ENCODE peak calls at places on chromosomes 4 and X, in five cellular contexts. E, T, Q, A and X are unnamed samples.

GRCh38 chrX:9923357-9923756 is 43.8 kb upstream of the CLDN34 start:
- DNase-seq in E (no peak), T (no peak), Q (no peak), A (no peak), X (no peak)

GRCh38 chr4:150235795-150236385 is 157.6 kb downstream of the DCLK2 start:
- DNase-seq in Q (no peak), E (no peak), T (no peak), A (no peak), X (no peak)

GRCh38 chr4:77994194-77994721 is 62.9 kb upstream of the FRAS1 start:
- DNase-seq in A (no peak), Q (no peak), T (no peak), E (no peak), X (no peak)

GRCh38 chrX:1462596-1463251 is 10.0 kb upstream of the ASMTL start:
- DNase-seq in Q (peak), A (no peak), E (no peak), T (peak), X (peak)

GRCh38 chr4:77849278-77849965 is 13.2 kb upstream of the MRPL1 start:
- DNase-seq in A (no peak), Q (no peak), E (no peak), T (no peak), X (no peak)

GRCh38 chrX:73765776-73766465 is 202.9 kb downstream of the CHIC1 start:
- DNase-seq in T (no peak), A (no peak), Q (no peak), E (no peak), X (no peak)

GRCh38 chr4:141771889-141772830 is 135.8 kb downstream of the IL15 start:
- DNase-seq in T (no peak), Q (no peak), A (no peak), E (no peak), X (no peak)

GRCh38 chr4:153634737-153635353 is 49.2 kb upstream of the TLR2 start:
- DNase-seq in E (no peak), Q (no peak), T (no peak), A (peak), X (no peak)

GRCh38 chrX:142036111-142036510 is 132.4 kb downstream of the MAGEC1 start:
- DNase-seq in A (no peak), T (no peak), E (no peak), Q (no peak), X (no peak)

GRCh38 chr4:118723369-118723768 is 38.2 kb downstream of the METTL14 start:
- DNase-seq in A (no peak), Q (no peak), T (no peak), E (no peak), X (no peak)

GRCh38 chr4:8334786-8335460 is 65.4 kb downstream of the HTRA3 start:
- DNase-seq in Q (no peak), A (no peak), E (no peak), T (no peak), X (peak)

GRCh38 chrX:137565318-137565904 is 516 bp upstream of the ZIC3 start:
- DNase-seq in E (no peak), Q (no peak), A (no peak), T (no peak), X (no peak)

GRCh38 chr4:113474017-113474416 is 287.5 kb downstream of the CAMK2D start:
- DNase-seq in Q (no peak), A (no peak), T (no peak), E (no peak), X (no peak)

GRCh38 chr4:139420652-139421051 is 33.3 kb upstream of the RAB33B start:
- DNase-seq in A (no peak), E (no peak), Q (no peak), T (no peak), X (no peak)

GRCh38 chr4:18686338-18687039 is 664.9 kb upstream of the LCORL start:
- DNase-seq in T (no peak), A (no peak), Q (no peak), E (no peak), X (no peak)

GRCh38 chr4:106659386-106659785 is 290.8 kb upstream of the GIMD1 start:
- DNase-seq in E (no peak), A (no peak), Q (no peak), T (no peak), X (no peak)

GRCh38 chrX:86210772-86211171 is 62.5 kb downstream of the DACH2 start:
- DNase-seq in T (no peak), E (no peak), A (no peak), Q (no peak), X (no peak)

GRCh38 chr4:113945906-113946305 is 33.5 kb downstream of the ARSJ start:
- DNase-seq in T (no peak), Q (no peak), E (no peak), A (no peak), X (no peak)

GRCh38 chr4:176548571-176548970 is 228.8 kb downstream of the SPCS3 start:
- DNase-seq in Q (no peak), A (no peak), T (no peak), E (no peak), X (no peak)

GRCh38 chr4:136690363-136690762 is 841.9 kb downstream of the PCDH18 start:
- DNase-seq in A (no peak), E (no peak), T (no peak), Q (no peak), X (no peak)

GRCh38 chr4:13705521-13706035 is 78.1 kb upstream of the BOD1L1 start:
- DNase-seq in T (no peak), Q (no peak), E (no peak), A (peak), X (no peak)

GRCh38 chr4:78225236-78225635 is 168.1 kb downstream of the FRAS1 start:
- DNase-seq in Q (no peak), A (no peak), E (no peak), T (no peak), X (no peak)

GRCh38 chrX:120402363-120402762 is 40.5 kb downstream of the ATP1B4 start:
- DNase-seq in T (no peak), A (no peak), Q (no peak), E (no peak), X (no peak)

GRCh38 chr4:74930166-74930565 is 2.8 kb upstream of the PARM1 start:
- DNase-seq in E (no peak), T (no peak), A (no peak), Q (no peak), X (no peak)

GRCh38 chrX:154490021-154490413 is 412 bp downstream of the SLC10A3 start:
- DNase-seq in A (no peak), E (no peak), Q (no peak), T (no peak), X (no peak)

GRCh38 chr4:176387571-176387970 is 67.8 kb downstream of the SPCS3 start:
- DNase-seq in A (no peak), Q (no peak), E (no peak), T (no peak), X (no peak)

GRCh38 chr4:155248002-155248896 is 39.8 kb downstream of the NPY2R start:
- DNase-seq in Q (no peak), T (no peak), A (no peak), E (no peak), X (no peak)

GRCh38 chr4:151202851-151203455 is 74.0 kb upstream of the PRSS48 start:
- DNase-seq in A (no peak), T (no peak), E (no peak), Q (no peak), X (no peak)

GRCh38 chr4:26484032-26484515 is 6.2 kb downstream of the CCKAR start:
- DNase-seq in E (no peak), Q (no peak), T (no peak), A (no peak), X (no peak)

GRCh38 chrX:34197946-34198345 is 65.8 kb upstream of the FAM47A start:
- DNase-seq in Q (no peak), A (no peak), E (no peak), T (no peak), X (no peak)

GRCh38 chr4:8830056-8830455 is 41.6 kb downstream of the HMX1 start:
- DNase-seq in T (no peak), Q (no peak), E (no peak), A (no peak), X (no peak)

GRCh38 chr4:7460591-7460990 is 25.9 kb upstream of the PSAPL1 start:
- DNase-seq in T (no peak), Q (no peak), A (no peak), E (peak), X (no peak)

GRCh38 chr4:15110120-15110571 is 107.9 kb downstream of the CPEB2 start:
- DNase-seq in E (no peak), Q (no peak), T (no peak), A (no peak), X (no peak)